ENCODE peak calls at places on chromosomes 5 and 9, in four cellular contexts. H is tibial nerve, I is IMR-90, M is fibroblast of pulmonary artery. Y is an unnamed sample.

GRCh38 chr5:101728933-101729332 is 567.2 kb downstream of the SLCO4C1 start:
- DNase-seq in H (no peak), I (no peak), M (no peak), Y (no peak)

GRCh38 chr5:36202521-36202961 is 39.2 kb downstream of the NADK2 start:
- DNase-seq in H (no peak), I (peak), M (peak), Y (peak)

GRCh38 chr5:6496207-6496584 is 47.5 kb downstream of the UBE2QL1 start:
- DNase-seq in H (no peak), I (no peak), M (no peak), Y (no peak)

GRCh38 chr9:93096131-93096802 is at the start of gene CARD19:
- DNase-seq in H (peak), I (peak), M (no peak), Y (no peak)

GRCh38 chr5:40841068-40841805 is at the start of gene CARD6:
- DNase-seq in H (peak), I (peak), M (peak), Y (peak)

GRCh38 chr9:98869078-98869745 is 61.7 kb downstream of the GALNT12 start:
- DNase-seq in H (no peak), I (no peak), M (no peak), Y (no peak)

GRCh38 chr9:129761901-129762359 is 9.1 kb upstream of the PTGES start:
- DNase-seq in H (no peak), I (peak), M (peak), Y (peak)

GRCh38 chr5:172348084-172348483 is 64.5 kb upstream of the UBTD2 start:
- DNase-seq in H (no peak), I (no peak), M (no peak), Y (no peak)

GRCh38 chr9:132288371-132288770 is 66.4 kb downstream of the SETX start:
- DNase-seq in H (no peak), I (peak), M (peak), Y (peak)

GRCh38 chr9:97781902-97782301 is 71.1 kb upstream of the FOXE1 start:
- DNase-seq in H (no peak), I (no peak), M (no peak), Y (no peak)

GRCh38 chr9:113502427-113503008 is 39.0 kb downstream of the RGS3 start:
- DNase-seq in H (no peak), I (no peak), M (no peak), Y (no peak)

GRCh38 chr5:1037671-1038416 is 29.2 kb downstream of the NKD2 start:
- DNase-seq in H (no peak), I (no peak), M (no peak), Y (no peak)

GRCh38 chr9:130451509-130452388 is 7.0 kb downstream of the ASS1 start:
- DNase-seq in H (peak), I (peak), M (peak), Y (peak)

GRCh38 chr5:160460377-160461049 is 38.9 kb downstream of the PTTG1 start:
- DNase-seq in H (no peak), I (no peak), M (no peak), Y (no peak)
- TF ChIP-seq CTCF in H (no peak), I (peak), M (peak), Y (peak)

DNA sequence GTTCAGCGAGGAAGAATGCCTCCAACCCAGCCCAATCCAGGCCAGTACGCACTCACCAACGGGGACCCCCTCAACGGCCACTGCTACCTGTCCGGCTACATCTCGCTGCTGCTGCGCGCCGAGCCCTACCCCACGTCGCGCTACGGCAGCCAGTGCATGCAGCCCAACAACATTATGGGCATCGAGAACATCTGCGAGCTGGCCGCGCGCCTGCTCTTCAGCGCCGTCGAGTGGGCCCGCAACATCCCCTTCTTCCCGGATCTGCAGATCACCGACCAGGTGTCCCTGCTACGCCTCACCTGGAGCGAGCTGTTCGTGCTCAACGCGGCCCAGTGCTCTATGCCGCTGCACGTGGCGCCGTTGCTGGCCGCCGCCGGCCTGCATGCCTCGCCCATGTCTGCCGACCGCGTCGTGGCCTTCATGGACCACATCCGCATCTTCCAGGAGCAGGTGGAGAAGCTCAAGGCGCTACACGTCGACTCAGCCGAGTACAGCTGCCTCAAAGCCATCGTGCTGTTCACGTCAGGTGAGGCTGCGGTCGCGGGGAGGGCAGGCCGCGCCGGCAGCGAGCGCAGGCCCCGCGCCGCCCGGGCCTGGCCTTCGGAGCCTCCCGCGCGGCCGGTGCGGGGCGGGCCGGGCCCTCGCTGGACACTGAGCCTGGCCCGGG is 5.0 kb downstream of the NR2F1 start:
- DNase-seq in H (no peak), I (no peak), M (no peak), Y (no peak)
- H3K4me3 ChIP-seq in H (peak), I (peak), M (peak), Y (peak)

GRCh38 chr9:2872307-2872940 is 28.5 kb upstream of the PUM3 start:
- DNase-seq in H (no peak), I (peak), M (peak), Y (peak)
- TF ChIP-seq CTCF in H (no peak), I (peak), M (peak), Y (peak)

GRCh38 chr5:139517683-139518564 is 35.4 kb upstream of the STING1 start:
- DNase-seq in H (peak), I (peak), M (peak), Y (peak)

GRCh38 chr5:139524932-139525585 is 36.1 kb upstream of the UBE2D2 start:
- DNase-seq in H (no peak), I (no peak), M (no peak), Y (no peak)

GRCh38 chr5:139524446-139524845 is 36.7 kb upstream of the UBE2D2 start:
- DNase-seq in H (no peak), I (no peak), M (no peak), Y (no peak)

GRCh38 chr5:139523635-139524445 is 37.3 kb upstream of the UBE2D2 start:
- DNase-seq in H (no peak), I (no peak), M (no peak), Y (no peak)
- H3K4me3 ChIP-seq in H (no peak), I (no peak), M (no peak), Y (no peak)

DNA sequence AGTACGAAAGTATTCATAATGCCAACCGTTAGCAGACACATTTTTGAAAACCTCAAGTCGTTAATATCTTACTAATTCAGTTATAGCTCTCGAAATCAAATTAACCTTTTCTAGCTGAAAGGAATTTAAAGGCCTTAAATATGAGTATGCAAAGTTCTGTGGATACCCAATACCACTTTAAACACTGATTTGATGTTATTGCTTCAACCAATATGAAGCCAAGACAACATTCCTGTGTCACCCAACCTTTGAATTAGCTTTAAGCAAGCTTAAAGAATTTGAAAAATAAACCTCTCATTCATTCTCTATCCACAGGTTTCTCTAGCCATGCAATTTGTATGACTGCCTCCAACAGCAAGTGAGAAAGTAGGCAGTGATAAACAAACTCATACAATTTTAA is 204.4 kb downstream of the MCTP1 start:
- DNase-seq in H (no peak), I (no peak), M (peak), Y (no peak)
- TF ChIP-seq CTCF in H (no peak), I (no peak), M (no peak), Y (no peak)

GRCh38 chr5:15785636-15786035 is 285.7 kb downstream of the FBXL7 start:
- DNase-seq in H (no peak), I (no peak), M (no peak), Y (no peak)
- H3K4me3 ChIP-seq in H (no peak), I (no peak), M (no peak), Y (no peak)

GRCh38 chr9:108394726-108395125 is 461.1 kb downstream of the ACTL7B start:
- DNase-seq in H (no peak), I (no peak), M (no peak), Y (no peak)
- TF ChIP-seq CTCF in H (no peak), I (no peak), M (no peak), Y (no peak)

DNA sequence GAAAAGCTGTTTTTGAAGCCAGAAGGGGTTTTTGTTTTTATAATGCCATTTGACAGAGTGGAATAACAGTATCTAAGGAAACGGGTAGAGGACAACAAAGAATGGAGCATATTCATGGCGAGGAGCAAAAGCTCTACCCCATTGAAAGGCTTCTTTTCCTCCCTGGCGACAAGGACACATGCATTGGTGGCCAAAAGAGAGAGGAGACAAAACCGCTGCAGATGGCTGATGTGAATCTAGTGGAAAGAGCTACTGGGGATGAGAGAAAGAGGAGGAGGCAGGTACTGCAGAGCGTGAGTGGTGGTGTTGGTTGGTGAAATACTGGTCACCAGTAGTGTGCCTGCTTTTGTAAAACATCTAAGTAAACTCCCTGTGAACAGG is 485 bp downstream of the APC start:
- DNase-seq in H (no peak), I (no peak), M (no peak), Y (peak)
- H3K4me3 ChIP-seq in H (peak), I (peak), M (peak), Y (peak)